ENCODE peak calls at places on chromosomes 2 and 18, in five cellular contexts. One of them, this sample, is unnamed.

GRCh38 chr2:146659976-146660375 is 1184.9 kb upstream of the ACVR2A start:
- DNase-seq in neural progenitor cell: no peak
- DNase-seq in GM23248: peak; percentile 8
- DNase-seq in IMR-90: no peak
- DNase-seq in CD8-positive, alpha-beta memory T cell: no peak
- DNase-seq in this sample: no peak

GRCh38 chr18:51525453-51526225 is 328.2 kb upstream of the MEX3C start:
- DNase-seq in neural progenitor cell: no peak
- DNase-seq in GM23248: no peak
- DNase-seq in IMR-90: no peak
- DNase-seq in CD8-positive, alpha-beta memory T cell: no peak
- DNase-seq in this sample: no peak

GRCh38 chr2:62045017-62045543 is 139.6 kb downstream of the COMMD1 start:
- DNase-seq in neural progenitor cell: no peak
- DNase-seq in GM23248: no peak
- DNase-seq in IMR-90: no peak
- DNase-seq in CD8-positive, alpha-beta memory T cell: no peak
- DNase-seq in this sample: no peak

GRCh38 chr18:59067873-59068272 is 71.8 kb upstream of the SEC11C start:
- DNase-seq in neural progenitor cell: peak; percentile 30
- DNase-seq in GM23248: peak; percentile 38
- DNase-seq in IMR-90: peak; percentile 18
- DNase-seq in CD8-positive, alpha-beta memory T cell: no peak
- DNase-seq in this sample: peak; percentile 54

GRCh38 chr2:25920326-25920725 is 42.0 kb upstream of the ASXL2 start:
- DNase-seq in neural progenitor cell: no peak
- DNase-seq in GM23248: peak; percentile 77
- DNase-seq in IMR-90: peak; percentile 87
- DNase-seq in CD8-positive, alpha-beta memory T cell: no peak
- DNase-seq in this sample: no peak

GRCh38 chr18:6624729-6625308 is 104.7 kb upstream of the ARHGAP28 start:
- DNase-seq in neural progenitor cell: no peak
- DNase-seq in GM23248: peak; percentile 52
- DNase-seq in IMR-90: peak; percentile 71
- DNase-seq in CD8-positive, alpha-beta memory T cell: no peak
- DNase-seq in this sample: peak; percentile 77

GRCh38 chr2:234502285-234502918 is 5.5 kb upstream of the ARL4C start:
- DNase-seq in neural progenitor cell: peak; percentile 39
- DNase-seq in GM23248: peak; percentile 70
- DNase-seq in IMR-90: peak; percentile 92
- DNase-seq in CD8-positive, alpha-beta memory T cell: no peak
- DNase-seq in this sample: no peak

GRCh38 chr2:152445791-152446201 is 110.8 kb downstream of the FMNL2 start:
- DNase-seq in neural progenitor cell: no peak
- DNase-seq in GM23248: peak; percentile 94
- DNase-seq in IMR-90: peak; percentile 94
- DNase-seq in CD8-positive, alpha-beta memory T cell: no peak
- DNase-seq in this sample: peak; percentile 81

GRCh38 chr2:3624059-3624794 is 29.3 kb downstream of the COLEC11 start:
- DNase-seq in neural progenitor cell: no peak
- DNase-seq in GM23248: no peak
- DNase-seq in IMR-90: peak; percentile 11
- DNase-seq in CD8-positive, alpha-beta memory T cell: no peak
- DNase-seq in this sample: no peak

GRCh38 chr2:172964511-172964910 is 111.1 kb upstream of the MAP3K20 start:
- DNase-seq in neural progenitor cell: no peak
- DNase-seq in GM23248: peak; percentile 72
- DNase-seq in IMR-90: peak; percentile 86
- DNase-seq in CD8-positive, alpha-beta memory T cell: no peak
- DNase-seq in this sample: no peak

GRCh38 chr2:113848758-113849460 is 41.0 kb upstream of the ACTR3 start:
- DNase-seq in neural progenitor cell: no peak
- DNase-seq in GM23248: peak; percentile 87
- DNase-seq in IMR-90: peak; percentile 62
- DNase-seq in CD8-positive, alpha-beta memory T cell: no peak
- DNase-seq in this sample: no peak

GRCh38 chr2:237733677-237734300 is 64.8 kb upstream of the RBM44 start:
- DNase-seq in neural progenitor cell: no peak
- DNase-seq in GM23248: no peak
- DNase-seq in IMR-90: no peak
- DNase-seq in CD8-positive, alpha-beta memory T cell: no peak
- DNase-seq in this sample: peak; percentile 23

GRCh38 chr2:45778720-45779171 is 127.3 kb downstream of the PRKCE start:
- DNase-seq in neural progenitor cell: peak; percentile 52
- DNase-seq in GM23248: peak; percentile 78
- DNase-seq in IMR-90: peak; percentile 63
- DNase-seq in CD8-positive, alpha-beta memory T cell: peak; percentile 65
- DNase-seq in this sample: peak; percentile 78

GRCh38 chr2:229257980-229258379 is 13.1 kb downstream of the PID1 start:
- DNase-seq in neural progenitor cell: no peak
- DNase-seq in GM23248: no peak
- DNase-seq in IMR-90: no peak
- DNase-seq in CD8-positive, alpha-beta memory T cell: no peak
- DNase-seq in this sample: no peak

GRCh38 chr2:28539095-28539494 is 43.2 kb downstream of the PLB1 start:
- DNase-seq in neural progenitor cell: no peak
- DNase-seq in GM23248: no peak
- DNase-seq in IMR-90: no peak
- DNase-seq in CD8-positive, alpha-beta memory T cell: no peak
- DNase-seq in this sample: peak; percentile 36

GRCh38 chr18:63160172-63160995 is 159.2 kb downstream of the BCL2 start:
- DNase-seq in neural progenitor cell: no peak
- DNase-seq in GM23248: no peak
- DNase-seq in IMR-90: no peak
- DNase-seq in CD8-positive, alpha-beta memory T cell: no peak
- DNase-seq in this sample: no peak

GRCh38 chr2:201795608-201796477 is 10.5 kb upstream of the CDK15 start:
- DNase-seq in neural progenitor cell: peak; percentile 78
- DNase-seq in GM23248: peak; percentile 75
- DNase-seq in IMR-90: peak; percentile 71
- DNase-seq in CD8-positive, alpha-beta memory T cell: no peak
- DNase-seq in this sample: peak; percentile 69

GRCh38 chr2:215507126-215507525 is 71.3 kb upstream of the FN1 start:
- DNase-seq in neural progenitor cell: no peak
- DNase-seq in GM23248: no peak
- DNase-seq in IMR-90: no peak
- DNase-seq in CD8-positive, alpha-beta memory T cell: no peak
- DNase-seq in this sample: no peak

GRCh38 chr2:65724752-65725151 is 292.4 kb upstream of the SPRED2 start:
- DNase-seq in neural progenitor cell: no peak
- DNase-seq in GM23248: no peak
- DNase-seq in IMR-90: no peak
- DNase-seq in CD8-positive, alpha-beta memory T cell: no peak
- DNase-seq in this sample: no peak

GRCh38 chr2:104658840-104659591 is 194.9 kb upstream of the POU3F3 start:
- DNase-seq in neural progenitor cell: peak; percentile 84
- DNase-seq in GM23248: no peak
- DNase-seq in IMR-90: no peak
- DNase-seq in CD8-positive, alpha-beta memory T cell: no peak
- DNase-seq in this sample: no peak

GRCh38 chr2:226772389-226773179 is 27.0 kb downstream of the IRS1 start:
- DNase-seq in neural progenitor cell: no peak
- DNase-seq in GM23248: no peak
- DNase-seq in IMR-90: peak; percentile 69
- DNase-seq in CD8-positive, alpha-beta memory T cell: no peak
- DNase-seq in this sample: peak; percentile 42

DNA sequence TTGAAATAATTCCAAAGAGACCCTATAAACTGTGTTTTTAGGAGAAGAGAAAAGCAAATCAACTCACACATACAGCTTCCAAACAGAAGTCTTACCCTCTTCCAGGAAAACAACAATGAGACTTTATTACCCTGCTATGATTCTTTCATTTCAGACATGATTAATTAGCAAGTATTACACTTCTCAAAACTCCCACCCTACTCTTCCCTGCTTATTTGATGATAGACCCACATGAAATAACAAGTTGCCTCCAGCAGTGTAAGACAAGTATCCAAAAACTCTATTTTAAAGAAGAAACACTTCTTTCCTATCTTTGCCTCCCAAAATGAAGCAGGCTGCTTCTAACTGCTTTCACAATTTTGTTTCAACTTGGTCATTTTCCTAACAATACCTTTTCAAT is 4.1 kb downstream of the FIGN start:
- DNase-seq in neural progenitor cell: no peak
- DNase-seq in GM23248: peak; percentile 15
- DNase-seq in IMR-90: no peak
- DNase-seq in CD8-positive, alpha-beta memory T cell: no peak
- DNase-seq in this sample: no peak
- H3K4me3 ChIP-seq in neural progenitor cell: peak overlapping the region; percentile 4
- H3K4me3 ChIP-seq in GM23248: peak overlapping the region; percentile 93
- H3K4me3 ChIP-seq in IMR-90: no peak overlapping the region
- H3K4me3 ChIP-seq in CD8-positive, alpha-beta memory T cell: no peak overlapping the region
- H3K4me3 ChIP-seq in this sample: peak overlapping the region; percentile 98

GRCh38 chr2:119800376-119800902 is 40.7 kb downstream of the PTPN4 start:
- DNase-seq in neural progenitor cell: no peak
- DNase-seq in GM23248: no peak
- DNase-seq in IMR-90: no peak
- DNase-seq in CD8-positive, alpha-beta memory T cell: no peak
- DNase-seq in this sample: no peak
- H3K27ac ChIP-seq in neural progenitor cell: no peak overlapping the region
- H3K27ac ChIP-seq in GM23248: no peak overlapping the region
- H3K27ac ChIP-seq in IMR-90: no peak overlapping the region
- H3K27ac ChIP-seq in CD8-positive, alpha-beta memory T cell: no peak overlapping the region
- H3K27ac ChIP-seq in this sample: no peak overlapping the region

GRCh38 chr2:60336442-60337141 is 216.9 kb downstream of the BCL11A start:
- DNase-seq in neural progenitor cell: no peak
- DNase-seq in GM23248: no peak
- DNase-seq in IMR-90: no peak
- DNase-seq in CD8-positive, alpha-beta memory T cell: no peak
- DNase-seq in this sample: no peak
- H3K4me3 ChIP-seq in neural progenitor cell: no peak overlapping the region
- H3K4me3 ChIP-seq in GM23248: no peak overlapping the region
- H3K4me3 ChIP-seq in IMR-90: no peak overlapping the region
- H3K4me3 ChIP-seq in CD8-positive, alpha-beta memory T cell: no peak overlapping the region
- H3K4me3 ChIP-seq in this sample: no peak overlapping the region

GRCh38 chr2:42028571-42029148 is 19.2 kb upstream of the PKDCC start:
- DNase-seq in neural progenitor cell: no peak
- DNase-seq in GM23248: no peak
- DNase-seq in IMR-90: no peak
- DNase-seq in CD8-positive, alpha-beta memory T cell: no peak
- DNase-seq in this sample: no peak

GRCh38 chr2:42026332-42026731 is 21.5 kb upstream of the PKDCC start:
- DNase-seq in neural progenitor cell: no peak
- DNase-seq in GM23248: no peak
- DNase-seq in IMR-90: no peak
- DNase-seq in CD8-positive, alpha-beta memory T cell: no peak
- DNase-seq in this sample: no peak

GRCh38 chr2:42029639-42030195 is 18.1 kb upstream of the PKDCC start:
- DNase-seq in neural progenitor cell: peak; percentile 66
- DNase-seq in GM23248: no peak
- DNase-seq in IMR-90: no peak
- DNase-seq in CD8-positive, alpha-beta memory T cell: no peak
- DNase-seq in this sample: no peak

GRCh38 chr2:42021490-42021889 is 26.3 kb upstream of the PKDCC start:
- DNase-seq in neural progenitor cell: no peak
- DNase-seq in GM23248: peak; percentile 42
- DNase-seq in IMR-90: peak; percentile 77
- DNase-seq in CD8-positive, alpha-beta memory T cell: no peak
- DNase-seq in this sample: no peak

GRCh38 chr2:42025151-42025582 is 22.7 kb upstream of the PKDCC start:
- DNase-seq in neural progenitor cell: no peak
- DNase-seq in GM23248: peak; percentile 56
- DNase-seq in IMR-90: peak; percentile 71
- DNase-seq in CD8-positive, alpha-beta memory T cell: no peak
- DNase-seq in this sample: peak; percentile 95
- H3K27ac ChIP-seq in neural progenitor cell: peak overlapping the region; percentile 22
- H3K27ac ChIP-seq in GM23248: no peak overlapping the region
- H3K27ac ChIP-seq in IMR-90: peak overlapping the region; percentile 22
- H3K27ac ChIP-seq in CD8-positive, alpha-beta memory T cell: no peak overlapping the region
- H3K27ac ChIP-seq in this sample: peak overlapping the region; percentile 77

DNA sequence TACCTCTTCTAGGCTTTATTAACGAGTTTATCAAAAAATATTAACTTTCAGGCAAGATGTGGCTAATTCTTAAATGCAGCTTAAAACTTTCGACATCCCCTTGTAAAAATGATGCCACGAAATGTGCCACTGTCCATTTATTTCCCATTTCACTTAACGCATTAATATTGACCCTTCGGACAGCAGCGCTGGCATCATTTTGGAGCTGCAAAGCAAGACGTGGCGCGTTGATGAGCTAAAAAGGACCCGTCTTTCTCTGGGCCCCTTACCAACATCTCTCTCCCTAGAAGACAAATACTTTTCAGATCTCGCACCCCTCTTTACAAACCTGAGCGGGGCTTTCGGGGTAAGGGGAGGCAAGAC is 367.9 kb downstream of the MTX2 start:
- DNase-seq in neural progenitor cell: peak; percentile 50
- DNase-seq in GM23248: peak; percentile 73
- DNase-seq in IMR-90: no peak
- DNase-seq in CD8-positive, alpha-beta memory T cell: no peak
- DNase-seq in this sample: no peak
- H3K4me3 ChIP-seq in neural progenitor cell: peak overlapping the region; percentile 51
- H3K4me3 ChIP-seq in GM23248: peak overlapping the region; percentile 96
- H3K4me3 ChIP-seq in IMR-90: peak overlapping the region; percentile 38
- H3K4me3 ChIP-seq in CD8-positive, alpha-beta memory T cell: no peak overlapping the region
- H3K4me3 ChIP-seq in this sample: peak overlapping the region; percentile 41

DNA sequence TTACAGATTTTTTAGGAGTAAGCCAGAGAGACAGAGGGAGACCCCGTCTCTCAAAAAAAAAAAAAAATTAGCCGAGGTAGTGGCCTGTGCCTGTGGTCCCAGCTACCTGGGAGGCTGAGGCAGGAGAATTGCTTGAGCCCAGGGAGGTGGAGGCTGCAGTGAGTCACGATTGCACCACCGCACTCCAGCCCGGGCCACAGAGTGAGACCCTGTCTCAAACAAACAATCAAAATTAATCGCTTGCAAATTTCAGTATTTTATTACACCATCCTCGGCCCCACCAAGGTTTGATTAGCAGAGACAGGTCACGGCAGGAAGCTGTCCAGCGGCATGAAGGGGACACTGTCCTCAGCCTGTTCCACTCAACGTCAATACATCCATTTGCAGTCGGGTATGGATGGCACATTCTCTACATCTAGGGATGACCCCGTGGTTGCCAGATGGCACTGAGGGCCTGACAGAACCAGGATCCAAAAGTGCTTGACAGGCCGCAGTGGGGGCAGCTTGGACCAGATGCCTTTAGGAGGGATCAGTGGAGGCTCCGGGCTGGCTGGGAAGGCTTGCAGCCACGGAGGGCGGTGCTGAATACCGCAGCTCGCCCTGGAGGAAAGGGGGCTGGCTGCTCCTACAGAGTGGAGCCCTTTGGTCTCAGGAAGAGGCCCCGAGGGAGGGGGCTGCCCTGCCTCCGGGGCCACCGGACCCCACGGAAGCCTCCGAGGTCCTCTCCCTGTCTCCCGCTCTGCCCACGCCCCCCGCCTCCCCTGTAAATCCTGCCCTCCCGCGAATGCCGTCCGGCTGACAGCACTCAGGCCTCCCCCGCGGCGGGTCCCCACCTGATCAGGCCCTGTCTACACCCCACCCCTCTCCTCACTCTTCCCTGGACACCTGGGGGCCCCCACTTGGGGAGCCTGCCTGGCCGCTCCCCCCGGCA is 13.1 kb downstream of the ASPRV1 start:
- DNase-seq in neural progenitor cell: peak; percentile 34
- DNase-seq in GM23248: peak; percentile 46
- DNase-seq in IMR-90: no peak
- DNase-seq in CD8-positive, alpha-beta memory T cell: no peak
- DNase-seq in this sample: peak; percentile 29
- H3K27ac ChIP-seq in neural progenitor cell: no peak overlapping the region
- H3K27ac ChIP-seq in GM23248: no peak overlapping the region
- H3K27ac ChIP-seq in IMR-90: no peak overlapping the region
- H3K27ac ChIP-seq in CD8-positive, alpha-beta memory T cell: no peak overlapping the region
- H3K27ac ChIP-seq in this sample: no peak overlapping the region

GRCh38 chr18:75221397-75221796 is 10.8 kb downstream of the TSHZ1 start:
- DNase-seq in neural progenitor cell: no peak
- DNase-seq in GM23248: peak; percentile 40
- DNase-seq in IMR-90: peak; percentile 6
- DNase-seq in CD8-positive, alpha-beta memory T cell: no peak
- DNase-seq in this sample: no peak
- H3K4me3 ChIP-seq in neural progenitor cell: no peak overlapping the region
- H3K4me3 ChIP-seq in GM23248: no peak overlapping the region
- H3K4me3 ChIP-seq in IMR-90: no peak overlapping the region
- H3K4me3 ChIP-seq in CD8-positive, alpha-beta memory T cell: no peak overlapping the region
- H3K4me3 ChIP-seq in this sample: no peak overlapping the region

This sample was measured in cardiac muscle cell.